ENCODE peak calls at places on chromosome 17, in ten cellular contexts. One of them, this sample, is unnamed.
A peak's percentile ranks its signal among the peaks of the same experiment; 100 is the strongest.

GRCh38 chr17:39166437-39167335 is 725 bp upstream of the ARL5C start:
- DNase-seq in fibroblast of the conjunctiva: no peak
- DNase-seq in activated CD4-positive, alpha-beta T cell treated with anti-CD3 and anti-CD28 coated beads, Interleukin-2, amount 10 ng/mL, durations not matched to agents 24 days and 14 days: no peak
- DNase-seq in left kidney: no peak
- DNase-seq in mesenchymal stem cell: no peak
- DNase-seq in NCI-H1417: no peak
- DNase-seq in midbrain: no peak
- DNase-seq in iPS DF 6.9: no peak
- DNase-seq in HEK293T: no peak
- DNase-seq in stimulated activated CD4-positive, alpha-beta T cell treated with anti-CD3 and anti-CD28 coated beads, TNF-alpha, amount 100 ng/mL, for 24 hours: no peak
- DNase-seq in this sample: no peak

GRCh38 chr17:65699459-65699858 is 138.0 kb upstream of the AXIN2 start:
- DNase-seq in NCI-H1417: no peak
- DNase-seq in fibroblast of the conjunctiva: no peak
- DNase-seq in mesenchymal stem cell: no peak
- DNase-seq in stimulated activated CD4-positive, alpha-beta T cell treated with anti-CD3 and anti-CD28 coated beads, TNF-alpha, amount 100 ng/mL, for 24 hours: no peak
- DNase-seq in left kidney: no peak
- DNase-seq in HEK293T: no peak
- DNase-seq in iPS DF 6.9: no peak
- DNase-seq in activated CD4-positive, alpha-beta T cell treated with anti-CD3 and anti-CD28 coated beads, Interleukin-2, amount 10 ng/mL, durations not matched to agents 24 days and 14 days: no peak
- DNase-seq in midbrain: no peak
- DNase-seq in this sample: no peak

GRCh38 chr17:78992542-78993212 is 13.0 kb upstream of the LGALS3BP start:
- DNase-seq in iPS DF 6.9: no peak
- DNase-seq in NCI-H1417: no peak
- DNase-seq in midbrain: no peak
- DNase-seq in HEK293T: no peak
- DNase-seq in left kidney: no peak
- DNase-seq in fibroblast of the conjunctiva: no peak
- DNase-seq in mesenchymal stem cell: no peak
- DNase-seq in stimulated activated CD4-positive, alpha-beta T cell treated with anti-CD3 and anti-CD28 coated beads, TNF-alpha, amount 100 ng/mL, for 24 hours: no peak
- DNase-seq in activated CD4-positive, alpha-beta T cell treated with anti-CD3 and anti-CD28 coated beads, Interleukin-2, amount 10 ng/mL, durations not matched to agents 24 days and 14 days: no peak
- DNase-seq in this sample: no peak

GRCh38 chr17:51166987-51167931 is 1.0 kb downstream of the NME2 start:
- DNase-seq in iPS DF 6.9: no peak
- DNase-seq in HEK293T: peak; percentile 88
- DNase-seq in left kidney: peak; percentile 80
- DNase-seq in activated CD4-positive, alpha-beta T cell treated with anti-CD3 and anti-CD28 coated beads, Interleukin-2, amount 10 ng/mL, durations not matched to agents 24 days and 14 days: peak; percentile 92
- DNase-seq in stimulated activated CD4-positive, alpha-beta T cell treated with anti-CD3 and anti-CD28 coated beads, TNF-alpha, amount 100 ng/mL, for 24 hours: peak; percentile 58
- DNase-seq in mesenchymal stem cell: peak; percentile 70
- DNase-seq in midbrain: peak; percentile 27
- DNase-seq in NCI-H1417: peak; percentile 77
- DNase-seq in fibroblast of the conjunctiva: no peak
- DNase-seq in this sample: peak; percentile 69

GRCh38 chr17:2067048-2067452 is 12.1 kb downstream of the HIC1 start:
- DNase-seq in left kidney: no peak
- DNase-seq in NCI-H1417: no peak
- DNase-seq in HEK293T: no peak
- DNase-seq in mesenchymal stem cell: peak; percentile 48
- DNase-seq in iPS DF 6.9: no peak
- DNase-seq in fibroblast of the conjunctiva: no peak
- DNase-seq in midbrain: no peak
- DNase-seq in stimulated activated CD4-positive, alpha-beta T cell treated with anti-CD3 and anti-CD28 coated beads, TNF-alpha, amount 100 ng/mL, for 24 hours: no peak
- DNase-seq in activated CD4-positive, alpha-beta T cell treated with anti-CD3 and anti-CD28 coated beads, Interleukin-2, amount 10 ng/mL, durations not matched to agents 24 days and 14 days: no peak
- DNase-seq in this sample: no peak

GRCh38 chr17:38532451-38532850 is 73.3 kb downstream of the SRCIN1 start:
- DNase-seq in mesenchymal stem cell: no peak
- DNase-seq in stimulated activated CD4-positive, alpha-beta T cell treated with anti-CD3 and anti-CD28 coated beads, TNF-alpha, amount 100 ng/mL, for 24 hours: no peak
- DNase-seq in NCI-H1417: no peak
- DNase-seq in iPS DF 6.9: no peak
- DNase-seq in midbrain: no peak
- DNase-seq in left kidney: peak; percentile 24
- DNase-seq in fibroblast of the conjunctiva: no peak
- DNase-seq in HEK293T: no peak
- DNase-seq in activated CD4-positive, alpha-beta T cell treated with anti-CD3 and anti-CD28 coated beads, Interleukin-2, amount 10 ng/mL, durations not matched to agents 24 days and 14 days: no peak
- DNase-seq in this sample: no peak

GRCh38 chr17:62998665-62999393 is 32.8 kb downstream of the TANC2 start:
- DNase-seq in fibroblast of the conjunctiva: no peak
- DNase-seq in iPS DF 6.9: no peak
- DNase-seq in activated CD4-positive, alpha-beta T cell treated with anti-CD3 and anti-CD28 coated beads, Interleukin-2, amount 10 ng/mL, durations not matched to agents 24 days and 14 days: no peak
- DNase-seq in stimulated activated CD4-positive, alpha-beta T cell treated with anti-CD3 and anti-CD28 coated beads, TNF-alpha, amount 100 ng/mL, for 24 hours: no peak
- DNase-seq in NCI-H1417: no peak
- DNase-seq in left kidney: no peak
- DNase-seq in HEK293T: no peak
- DNase-seq in midbrain: no peak
- DNase-seq in mesenchymal stem cell: peak; percentile 21
- DNase-seq in this sample: peak; percentile 56

GRCh38 chr17:64019486-64020067 is 856 bp downstream of the ICAM2 start:
- DNase-seq in mesenchymal stem cell: no peak
- DNase-seq in iPS DF 6.9: no peak
- DNase-seq in left kidney: no peak
- DNase-seq in fibroblast of the conjunctiva: no peak
- DNase-seq in stimulated activated CD4-positive, alpha-beta T cell treated with anti-CD3 and anti-CD28 coated beads, TNF-alpha, amount 100 ng/mL, for 24 hours: no peak
- DNase-seq in HEK293T: no peak
- DNase-seq in activated CD4-positive, alpha-beta T cell treated with anti-CD3 and anti-CD28 coated beads, Interleukin-2, amount 10 ng/mL, durations not matched to agents 24 days and 14 days: peak; percentile 74
- DNase-seq in NCI-H1417: no peak
- DNase-seq in midbrain: no peak
- DNase-seq in this sample: no peak

GRCh38 chr17:13970531-13970930 is 98.8 kb upstream of the COX10 start:
- DNase-seq in HEK293T: no peak
- DNase-seq in stimulated activated CD4-positive, alpha-beta T cell treated with anti-CD3 and anti-CD28 coated beads, TNF-alpha, amount 100 ng/mL, for 24 hours: no peak
- DNase-seq in activated CD4-positive, alpha-beta T cell treated with anti-CD3 and anti-CD28 coated beads, Interleukin-2, amount 10 ng/mL, durations not matched to agents 24 days and 14 days: no peak
- DNase-seq in midbrain: no peak
- DNase-seq in iPS DF 6.9: no peak
- DNase-seq in NCI-H1417: no peak
- DNase-seq in mesenchymal stem cell: no peak
- DNase-seq in left kidney: no peak
- DNase-seq in fibroblast of the conjunctiva: no peak
- DNase-seq in this sample: no peak

GRCh38 chr17:82489117-82489516 is 30.4 kb upstream of the FOXK2 start:
- DNase-seq in stimulated activated CD4-positive, alpha-beta T cell treated with anti-CD3 and anti-CD28 coated beads, TNF-alpha, amount 100 ng/mL, for 24 hours: no peak
- DNase-seq in HEK293T: no peak
- DNase-seq in fibroblast of the conjunctiva: peak; percentile 68
- DNase-seq in mesenchymal stem cell: no peak
- DNase-seq in midbrain: peak; percentile 56
- DNase-seq in left kidney: no peak
- DNase-seq in iPS DF 6.9: no peak
- DNase-seq in NCI-H1417: no peak
- DNase-seq in activated CD4-positive, alpha-beta T cell treated with anti-CD3 and anti-CD28 coated beads, Interleukin-2, amount 10 ng/mL, durations not matched to agents 24 days and 14 days: no peak
- DNase-seq in this sample: no peak

GRCh38 chr17:59331929-59332889 is 754 bp downstream of the YPEL2 start:
- DNase-seq in stimulated activated CD4-positive, alpha-beta T cell treated with anti-CD3 and anti-CD28 coated beads, TNF-alpha, amount 100 ng/mL, for 24 hours: no peak
- DNase-seq in iPS DF 6.9: no peak
- DNase-seq in HEK293T: peak; percentile 34
- DNase-seq in fibroblast of the conjunctiva: no peak
- DNase-seq in mesenchymal stem cell: peak; percentile 34
- DNase-seq in NCI-H1417: peak; percentile 65
- DNase-seq in midbrain: no peak
- DNase-seq in left kidney: peak; percentile 61
- DNase-seq in activated CD4-positive, alpha-beta T cell treated with anti-CD3 and anti-CD28 coated beads, Interleukin-2, amount 10 ng/mL, durations not matched to agents 24 days and 14 days: peak; percentile 83
- DNase-seq in this sample: peak; percentile 58

GRCh38 chr17:83080641-83081560 is 1.5 kb downstream of the METRNL start:
- DNase-seq in fibroblast of the conjunctiva: no peak
- DNase-seq in mesenchymal stem cell: peak; percentile 26
- DNase-seq in NCI-H1417: no peak
- DNase-seq in HEK293T: peak; percentile 36
- DNase-seq in activated CD4-positive, alpha-beta T cell treated with anti-CD3 and anti-CD28 coated beads, Interleukin-2, amount 10 ng/mL, durations not matched to agents 24 days and 14 days: peak; percentile 84
- DNase-seq in left kidney: peak; percentile 82
- DNase-seq in iPS DF 6.9: no peak
- DNase-seq in stimulated activated CD4-positive, alpha-beta T cell treated with anti-CD3 and anti-CD28 coated beads, TNF-alpha, amount 100 ng/mL, for 24 hours: no peak
- DNase-seq in midbrain: no peak
- DNase-seq in this sample: no peak

GRCh38 chr17:17797119-17797809 is 39.5 kb downstream of the SREBF1 start:
- DNase-seq in midbrain: no peak
- DNase-seq in NCI-H1417: no peak
- DNase-seq in HEK293T: no peak
- DNase-seq in activated CD4-positive, alpha-beta T cell treated with anti-CD3 and anti-CD28 coated beads, Interleukin-2, amount 10 ng/mL, durations not matched to agents 24 days and 14 days: no peak
- DNase-seq in iPS DF 6.9: no peak
- DNase-seq in left kidney: no peak
- DNase-seq in stimulated activated CD4-positive, alpha-beta T cell treated with anti-CD3 and anti-CD28 coated beads, TNF-alpha, amount 100 ng/mL, for 24 hours: no peak
- DNase-seq in fibroblast of the conjunctiva: no peak
- DNase-seq in mesenchymal stem cell: no peak
- DNase-seq in this sample: no peak

GRCh38 chr17:6070280-6070894 is at the start of gene WSCD1:
- DNase-seq in fibroblast of the conjunctiva: no peak
- DNase-seq in midbrain: peak; percentile 76
- DNase-seq in NCI-H1417: peak; percentile 50
- DNase-seq in stimulated activated CD4-positive, alpha-beta T cell treated with anti-CD3 and anti-CD28 coated beads, TNF-alpha, amount 100 ng/mL, for 24 hours: no peak
- DNase-seq in activated CD4-positive, alpha-beta T cell treated with anti-CD3 and anti-CD28 coated beads, Interleukin-2, amount 10 ng/mL, durations not matched to agents 24 days and 14 days: no peak
- DNase-seq in left kidney: peak; percentile 78
- DNase-seq in HEK293T: peak; percentile 77
- DNase-seq in iPS DF 6.9: no peak
- DNase-seq in mesenchymal stem cell: peak; percentile 24
- DNase-seq in this sample: no peak

GRCh38 chr17:18356624-18357023 is 6.7 kb downstream of the SHMT1 start:
- DNase-seq in activated CD4-positive, alpha-beta T cell treated with anti-CD3 and anti-CD28 coated beads, Interleukin-2, amount 10 ng/mL, durations not matched to agents 24 days and 14 days: no peak
- DNase-seq in iPS DF 6.9: no peak
- DNase-seq in left kidney: no peak
- DNase-seq in mesenchymal stem cell: no peak
- DNase-seq in fibroblast of the conjunctiva: peak; percentile 66
- DNase-seq in NCI-H1417: no peak
- DNase-seq in HEK293T: no peak
- DNase-seq in stimulated activated CD4-positive, alpha-beta T cell treated with anti-CD3 and anti-CD28 coated beads, TNF-alpha, amount 100 ng/mL, for 24 hours: no peak
- DNase-seq in midbrain: peak; percentile 47
- DNase-seq in this sample: no peak

GRCh38 chr17:7673239-7673638 is 14.1 kb downstream of the TP53 start:
- DNase-seq in fibroblast of the conjunctiva: no peak
- DNase-seq in activated CD4-positive, alpha-beta T cell treated with anti-CD3 and anti-CD28 coated beads, Interleukin-2, amount 10 ng/mL, durations not matched to agents 24 days and 14 days: peak; percentile 77
- DNase-seq in HEK293T: peak; percentile 26
- DNase-seq in stimulated activated CD4-positive, alpha-beta T cell treated with anti-CD3 and anti-CD28 coated beads, TNF-alpha, amount 100 ng/mL, for 24 hours: no peak
- DNase-seq in mesenchymal stem cell: no peak
- DNase-seq in NCI-H1417: peak; percentile 1
- DNase-seq in left kidney: peak; percentile 39
- DNase-seq in iPS DF 6.9: no peak
- DNase-seq in midbrain: no peak
- DNase-seq in this sample: peak; percentile 68

GRCh38 chr17:19270347-19270950 is 33.3 kb downstream of the EPN2 start:
- DNase-seq in NCI-H1417: peak; percentile 42
- DNase-seq in mesenchymal stem cell: no peak
- DNase-seq in left kidney: no peak
- DNase-seq in iPS DF 6.9: no peak
- DNase-seq in stimulated activated CD4-positive, alpha-beta T cell treated with anti-CD3 and anti-CD28 coated beads, TNF-alpha, amount 100 ng/mL, for 24 hours: no peak
- DNase-seq in HEK293T: no peak
- DNase-seq in midbrain: no peak
- DNase-seq in activated CD4-positive, alpha-beta T cell treated with anti-CD3 and anti-CD28 coated beads, Interleukin-2, amount 10 ng/mL, durations not matched to agents 24 days and 14 days: no peak
- DNase-seq in fibroblast of the conjunctiva: no peak
- DNase-seq in this sample: no peak

GRCh38 chr17:75194879-75195278 is 10.6 kb upstream of the NUP85 start:
- DNase-seq in mesenchymal stem cell: no peak
- DNase-seq in activated CD4-positive, alpha-beta T cell treated with anti-CD3 and anti-CD28 coated beads, Interleukin-2, amount 10 ng/mL, durations not matched to agents 24 days and 14 days: no peak
- DNase-seq in NCI-H1417: no peak
- DNase-seq in fibroblast of the conjunctiva: no peak
- DNase-seq in stimulated activated CD4-positive, alpha-beta T cell treated with anti-CD3 and anti-CD28 coated beads, TNF-alpha, amount 100 ng/mL, for 24 hours: no peak
- DNase-seq in midbrain: no peak
- DNase-seq in iPS DF 6.9: no peak
- DNase-seq in HEK293T: no peak
- DNase-seq in left kidney: no peak
- DNase-seq in this sample: no peak

GRCh38 chr17:4806770-4807533 is at the start of gene PLD2:
- DNase-seq in NCI-H1417: peak; percentile 69
- DNase-seq in mesenchymal stem cell: peak; percentile 83
- DNase-seq in midbrain: peak; percentile 78
- DNase-seq in stimulated activated CD4-positive, alpha-beta T cell treated with anti-CD3 and anti-CD28 coated beads, TNF-alpha, amount 100 ng/mL, for 24 hours: peak; percentile 70
- DNase-seq in left kidney: peak; percentile 95
- DNase-seq in HEK293T: peak; percentile 97
- DNase-seq in iPS DF 6.9: no peak
- DNase-seq in fibroblast of the conjunctiva: peak; percentile 47
- DNase-seq in activated CD4-positive, alpha-beta T cell treated with anti-CD3 and anti-CD28 coated beads, Interleukin-2, amount 10 ng/mL, durations not matched to agents 24 days and 14 days: peak; percentile 97
- DNase-seq in this sample: peak; percentile 88

GRCh38 chr17:41571561-41572434 is at the start of gene KRT9:
- DNase-seq in left kidney: peak; percentile 74
- DNase-seq in stimulated activated CD4-positive, alpha-beta T cell treated with anti-CD3 and anti-CD28 coated beads, TNF-alpha, amount 100 ng/mL, for 24 hours: no peak
- DNase-seq in NCI-H1417: peak; percentile 90
- DNase-seq in midbrain: no peak
- DNase-seq in activated CD4-positive, alpha-beta T cell treated with anti-CD3 and anti-CD28 coated beads, Interleukin-2, amount 10 ng/mL, durations not matched to agents 24 days and 14 days: no peak
- DNase-seq in iPS DF 6.9: no peak
- DNase-seq in HEK293T: no peak
- DNase-seq in fibroblast of the conjunctiva: no peak
- DNase-seq in mesenchymal stem cell: no peak
- DNase-seq in this sample: no peak

GRCh38 chr17:68385490-68386215 is 71.6 kb downstream of the WIPI1 start:
- DNase-seq in midbrain: no peak
- DNase-seq in NCI-H1417: no peak
- DNase-seq in fibroblast of the conjunctiva: no peak
- DNase-seq in stimulated activated CD4-positive, alpha-beta T cell treated with anti-CD3 and anti-CD28 coated beads, TNF-alpha, amount 100 ng/mL, for 24 hours: no peak
- DNase-seq in mesenchymal stem cell: no peak
- DNase-seq in activated CD4-positive, alpha-beta T cell treated with anti-CD3 and anti-CD28 coated beads, Interleukin-2, amount 10 ng/mL, durations not matched to agents 24 days and 14 days: no peak
- DNase-seq in left kidney: no peak
- DNase-seq in HEK293T: no peak
- DNase-seq in iPS DF 6.9: no peak
- DNase-seq in this sample: no peak

GRCh38 chr17:17792551-17793377 is 44.0 kb downstream of the SREBF1 start:
- DNase-seq in midbrain: peak; percentile 32
- DNase-seq in left kidney: peak; percentile 85
- DNase-seq in NCI-H1417: peak; percentile 76
- DNase-seq in HEK293T: no peak
- DNase-seq in fibroblast of the conjunctiva: no peak
- DNase-seq in iPS DF 6.9: no peak
- DNase-seq in activated CD4-positive, alpha-beta T cell treated with anti-CD3 and anti-CD28 coated beads, Interleukin-2, amount 10 ng/mL, durations not matched to agents 24 days and 14 days: peak; percentile 92
- DNase-seq in stimulated activated CD4-positive, alpha-beta T cell treated with anti-CD3 and anti-CD28 coated beads, TNF-alpha, amount 100 ng/mL, for 24 hours: no peak
- DNase-seq in mesenchymal stem cell: peak; percentile 80
- DNase-seq in this sample: peak; percentile 96

GRCh38 chr17:39769974-39770587 is 32.3 kb downstream of the GRB7 start:
- DNase-seq in HEK293T: no peak
- DNase-seq in iPS DF 6.9: no peak
- DNase-seq in midbrain: no peak
- DNase-seq in left kidney: peak; percentile 48
- DNase-seq in activated CD4-positive, alpha-beta T cell treated with anti-CD3 and anti-CD28 coated beads, Interleukin-2, amount 10 ng/mL, durations not matched to agents 24 days and 14 days: peak; percentile 86
- DNase-seq in fibroblast of the conjunctiva: no peak
- DNase-seq in NCI-H1417: peak; percentile 33
- DNase-seq in stimulated activated CD4-positive, alpha-beta T cell treated with anti-CD3 and anti-CD28 coated beads, TNF-alpha, amount 100 ng/mL, for 24 hours: peak; percentile 43
- DNase-seq in mesenchymal stem cell: no peak
- DNase-seq in this sample: no peak

GRCh38 chr17:43175213-43176118 is 4.5 kb downstream of the NBR1 start:
- DNase-seq in midbrain: no peak
- DNase-seq in HEK293T: no peak
- DNase-seq in fibroblast of the conjunctiva: no peak
- DNase-seq in left kidney: no peak
- DNase-seq in mesenchymal stem cell: peak; percentile 21
- DNase-seq in iPS DF 6.9: no peak
- DNase-seq in stimulated activated CD4-positive, alpha-beta T cell treated with anti-CD3 and anti-CD28 coated beads, TNF-alpha, amount 100 ng/mL, for 24 hours: no peak
- DNase-seq in activated CD4-positive, alpha-beta T cell treated with anti-CD3 and anti-CD28 coated beads, Interleukin-2, amount 10 ng/mL, durations not matched to agents 24 days and 14 days: no peak
- DNase-seq in NCI-H1417: no peak
- DNase-seq in this sample: peak; percentile 49

GRCh38 chr17:57442914-57443571 is 186.7 kb downstream of the MSI2 start:
- DNase-seq in left kidney: peak; percentile 48
- DNase-seq in iPS DF 6.9: no peak
- DNase-seq in fibroblast of the conjunctiva: no peak
- DNase-seq in mesenchymal stem cell: peak; percentile 22
- DNase-seq in NCI-H1417: no peak
- DNase-seq in HEK293T: no peak
- DNase-seq in stimulated activated CD4-positive, alpha-beta T cell treated with anti-CD3 and anti-CD28 coated beads, TNF-alpha, amount 100 ng/mL, for 24 hours: peak; percentile 37
- DNase-seq in activated CD4-positive, alpha-beta T cell treated with anti-CD3 and anti-CD28 coated beads, Interleukin-2, amount 10 ng/mL, durations not matched to agents 24 days and 14 days: peak; percentile 80
- DNase-seq in midbrain: no peak
- DNase-seq in this sample: no peak

GRCh38 chr17:28053044-28053670 is 10.7 kb downstream of the NLK start:
- DNase-seq in HEK293T: no peak
- DNase-seq in iPS DF 6.9: no peak
- DNase-seq in NCI-H1417: no peak
- DNase-seq in stimulated activated CD4-positive, alpha-beta T cell treated with anti-CD3 and anti-CD28 coated beads, TNF-alpha, amount 100 ng/mL, for 24 hours: no peak
- DNase-seq in activated CD4-positive, alpha-beta T cell treated with anti-CD3 and anti-CD28 coated beads, Interleukin-2, amount 10 ng/mL, durations not matched to agents 24 days and 14 days: no peak
- DNase-seq in midbrain: no peak
- DNase-seq in mesenchymal stem cell: no peak
- DNase-seq in fibroblast of the conjunctiva: no peak
- DNase-seq in left kidney: no peak
- DNase-seq in this sample: no peak

GRCh38 chr17:82065638-82066303 is at the start of gene DUS1L:
- DNase-seq in iPS DF 6.9: no peak
- DNase-seq in HEK293T: peak; percentile 86
- DNase-seq in activated CD4-positive, alpha-beta T cell treated with anti-CD3 and anti-CD28 coated beads, Interleukin-2, amount 10 ng/mL, durations not matched to agents 24 days and 14 days: peak; percentile 94
- DNase-seq in NCI-H1417: peak; percentile 54
- DNase-seq in midbrain: peak; percentile 44
- DNase-seq in fibroblast of the conjunctiva: no peak
- DNase-seq in mesenchymal stem cell: peak; percentile 41
- DNase-seq in stimulated activated CD4-positive, alpha-beta T cell treated with anti-CD3 and anti-CD28 coated beads, TNF-alpha, amount 100 ng/mL, for 24 hours: peak; percentile 51
- DNase-seq in left kidney: peak; percentile 65
- DNase-seq in this sample: peak; percentile 50

GRCh38 chr17:77395609-77396008 is 254.8 kb downstream of the SEC14L1 start:
- DNase-seq in left kidney: no peak
- DNase-seq in midbrain: no peak
- DNase-seq in activated CD4-positive, alpha-beta T cell treated with anti-CD3 and anti-CD28 coated beads, Interleukin-2, amount 10 ng/mL, durations not matched to agents 24 days and 14 days: no peak
- DNase-seq in mesenchymal stem cell: no peak
- DNase-seq in NCI-H1417: no peak
- DNase-seq in iPS DF 6.9: no peak
- DNase-seq in stimulated activated CD4-positive, alpha-beta T cell treated with anti-CD3 and anti-CD28 coated beads, TNF-alpha, amount 100 ng/mL, for 24 hours: no peak
- DNase-seq in HEK293T: no peak
- DNase-seq in fibroblast of the conjunctiva: no peak
- DNase-seq in this sample: no peak

This sample was measured in mesendoderm.